ENCODE peak calls at places on chromosomes 13 and 19, in seven cellular contexts. W is AG04450, V is AG04449, C is spleen, K is cardiac fibroblast, S is tibial artery, O is fibroblast of lung. E is an unnamed sample.

GRCh38 chr13:109348514-109349340 is 437.7 kb downstream of the IRS2 start:
- DNase-seq in V (no peak), C (no peak), S (no peak), O (peak; percentile 83), W (no peak), K (peak; percentile 54), E (no peak)

GRCh38 chr13:26075498-26075897 is 23.7 kb upstream of the SHISA2 start:
- DNase-seq in C (no peak), K (no peak), V (no peak), O (no peak), W (no peak), S (no peak), E (no peak)

GRCh38 chr13:39804332-39805231 is 149.1 kb downstream of the COG6 start:
- DNase-seq in C (no peak), O (no peak), W (no peak), V (no peak), K (no peak), S (no peak), E (no peak)

GRCh38 chr13:24381539-24382265 is 72.3 kb downstream of the C1QTNF9 start:
- DNase-seq in V (no peak), W (no peak), S (peak; percentile 58), K (peak; percentile 52), O (peak; percentile 57), C (no peak), E (peak; percentile 42)

GRCh38 chr19:3607398-3608078 is 863 bp upstream of the TBXA2R start:
- DNase-seq in W (no peak), C (peak; percentile 80), K (peak; percentile 43), O (peak; percentile 53), V (no peak), S (no peak), E (no peak)

GRCh38 chr13:24540236-24541126 is 27.9 kb upstream of the PARP4 start:
- DNase-seq in S (no peak), V (no peak), C (peak; percentile 69), K (no peak), O (no peak), W (no peak), E (no peak)

GRCh38 chr19:35641515-35642151 is at the start of gene ETV2:
- DNase-seq in V (no peak), K (peak; percentile 25), C (peak; percentile 84), O (peak; percentile 41), S (no peak), W (no peak), E (no peak)

GRCh38 chr13:23799945-23800344 is 89.3 kb downstream of the MIPEP start:
- DNase-seq in O (no peak), K (peak; percentile 37), V (no peak), W (no peak), S (no peak), C (no peak), E (peak; percentile 55)

GRCh38 chr13:44396963-44397580 is 23.4 kb downstream of the SERP2 start:
- DNase-seq in K (peak; percentile 11), S (no peak), W (no peak), V (no peak), C (no peak), O (peak; percentile 45), E (peak; percentile 60)

GRCh38 chr13:32650705-32651311 is 64.6 kb downstream of the PDS5B start:
- DNase-seq in C (no peak), W (no peak), O (peak; percentile 59), K (peak; percentile 81), V (no peak), S (peak; percentile 50), E (peak; percentile 51)

GRCh38 chr19:16649734-16650133 is 10.2 kb downstream of the SMIM7 start:
- DNase-seq in V (no peak), S (peak; percentile 31), K (peak; percentile 22), C (no peak), W (no peak), O (no peak), E (no peak)

GRCh38 chr19:31315621-31316011 is 33.6 kb downstream of the TSHZ3 start:
- DNase-seq in K (no peak), W (no peak), O (no peak), V (no peak), S (no peak), C (no peak), E (no peak)

GRCh38 chr19:23527797-23528196 is 132.5 kb upstream of the ZNF91 start:
- DNase-seq in O (no peak), S (no peak), C (no peak), K (no peak), W (no peak), V (no peak), E (no peak)

GRCh38 chr13:20127563-20128458 is 33.0 kb downstream of the GJA3 start:
- DNase-seq in V (no peak), S (no peak), C (peak; percentile 82), O (peak; percentile 66), K (peak; percentile 53), W (no peak), E (no peak)

GRCh38 chr19:37079238-37079637 is 1.0 kb downstream of the ZNF420 start:
- DNase-seq in K (no peak), C (no peak), W (no peak), V (no peak), S (no peak), O (no peak), E (no peak)
- H3K4me3 ChIP-seq in K (peak overlapping the region; percentile 92), C (peak overlapping the region; percentile 93), W (peak overlapping the region; percentile 97), V (peak overlapping the region; percentile 95), S (peak overlapping the region; percentile 70), O (peak overlapping the region; percentile 74), E (peak overlapping the region; percentile 99)

GRCh38 chr19:43779147-43779819 is 1.5 kb downstream of the KCNN4 start:
- DNase-seq in O (no peak), K (no peak), W (no peak), S (no peak), C (peak; percentile 86), V (no peak), E (no peak)

GRCh38 chr19:43779820-43780219 is 953 bp downstream of the KCNN4 start:
- DNase-seq in S (no peak), C (no peak), V (no peak), O (no peak), W (no peak), K (no peak), E (no peak)

GRCh38 chr19:43780706-43781525 is at the start of gene KCNN4:
- DNase-seq in C (peak; percentile 92), O (peak; percentile 91), S (no peak), K (peak; percentile 73), W (no peak), V (no peak), E (no peak)

GRCh38 chr19:43777163-43777700 is 3.5 kb downstream of the KCNN4 start:
- DNase-seq in W (no peak), S (no peak), V (no peak), O (peak; percentile 82), K (peak; percentile 35), C (peak; percentile 84), E (no peak)

DNA sequence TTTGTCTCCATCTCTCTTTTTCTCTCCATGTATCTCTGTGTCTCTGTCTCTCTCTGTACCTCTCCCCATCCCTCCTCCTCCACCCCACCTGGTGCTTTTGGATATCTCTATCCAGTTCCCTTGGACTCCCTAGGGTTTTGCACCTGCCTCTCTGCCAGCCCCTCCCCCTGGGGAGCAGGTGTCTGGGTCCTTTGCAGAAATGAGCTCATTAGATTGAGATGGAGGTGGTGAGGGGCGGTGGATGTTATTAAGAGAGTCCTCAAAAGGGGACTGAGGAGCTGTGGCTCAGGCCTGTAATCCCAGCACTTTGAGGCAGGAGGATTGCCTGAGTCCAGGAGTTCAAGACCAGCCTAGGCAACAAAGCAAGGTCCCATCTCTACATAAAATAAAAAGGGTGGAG is 2.1 kb downstream of the KCNN4 start:
- DNase-seq in W (no peak), C (no peak), O (no peak), K (no peak), S (no peak), V (no peak), E (no peak)
- H3K4me3 ChIP-seq in W (no peak overlapping the region), C (no peak overlapping the region), O (no peak overlapping the region), K (no peak overlapping the region), S (no peak overlapping the region), V (no peak overlapping the region), E (no peak overlapping the region)

GRCh38 chr19:47421844-47422395 is 2.6 kb upstream of the MEIS3 start:
- DNase-seq in W (no peak), O (peak; percentile 49), K (no peak), C (no peak), V (no peak), S (no peak), E (no peak)
- H3K4me3 ChIP-seq in W (no peak overlapping the region), O (no peak overlapping the region), K (no peak overlapping the region), C (no peak overlapping the region), V (no peak overlapping the region), S (no peak overlapping the region), E (peak overlapping the region; percentile 26)

GRCh38 chr13:42685762-42686560 is 95.4 kb upstream of the FAM216B start:
- DNase-seq in W (no peak), O (no peak), S (no peak), K (no peak), C (no peak), V (no peak), E (no peak)
- H3K4me3 ChIP-seq in W (no peak overlapping the region), O (no peak overlapping the region), S (no peak overlapping the region), K (no peak overlapping the region), C (no peak overlapping the region), V (no peak overlapping the region), E (no peak overlapping the region)

DNA sequence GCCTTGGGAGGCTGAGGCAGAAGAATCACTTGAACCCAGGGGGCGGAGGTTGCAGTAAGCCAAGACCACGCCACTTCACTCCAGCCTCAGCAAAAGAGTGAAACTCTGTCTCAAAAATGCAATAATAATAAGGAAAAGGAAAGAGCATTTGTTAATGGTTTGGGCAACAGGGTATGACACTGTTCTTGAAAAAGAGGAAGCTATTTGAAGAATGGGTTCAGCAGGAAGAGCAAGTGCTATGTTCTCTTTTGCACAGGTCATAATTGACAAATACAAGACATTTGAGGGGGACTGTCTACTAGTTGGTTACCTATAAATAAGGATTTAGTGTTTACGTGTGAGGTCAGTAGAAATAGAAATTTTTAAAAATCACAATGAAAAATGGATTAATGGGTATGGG is 218.3 kb downstream of the DCT start:
- DNase-seq in W (no peak), C (no peak), O (no peak), S (no peak), V (no peak), K (no peak), E (no peak)
- H3K4me3 ChIP-seq in W (no peak overlapping the region), C (no peak overlapping the region), O (no peak overlapping the region), S (no peak overlapping the region), V (no peak overlapping the region), K (no peak overlapping the region), E (no peak overlapping the region)

DNA sequence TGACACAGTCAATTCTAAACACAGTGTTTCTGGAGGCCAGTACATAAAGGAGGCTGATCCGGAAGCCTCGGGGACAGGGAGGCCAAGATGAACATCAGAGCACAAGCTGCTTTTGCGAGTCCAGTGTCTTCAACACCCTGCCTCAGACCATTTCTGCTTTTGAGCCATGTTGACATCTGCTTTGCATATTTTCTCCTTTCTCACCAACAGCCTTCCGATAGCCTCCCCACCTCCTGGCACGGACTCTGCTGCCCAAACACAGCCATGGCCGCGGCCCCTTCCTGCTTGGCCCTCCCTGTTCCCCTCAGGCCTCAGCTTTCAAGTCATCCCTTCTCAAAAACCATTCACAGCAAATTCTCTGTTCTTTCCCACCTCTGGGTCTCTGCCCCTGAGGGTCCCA is 3.6 kb downstream of the LRRC25 start:
- DNase-seq in K (no peak), S (peak; percentile 54), O (no peak), C (peak; percentile 92), V (no peak), W (no peak), E (no peak)
- H3K4me3 ChIP-seq in K (no peak overlapping the region), S (no peak overlapping the region), O (no peak overlapping the region), C (peak overlapping the region; percentile 2), V (no peak overlapping the region), W (no peak overlapping the region), E (no peak overlapping the region)

GRCh38 chr19:42313096-42313839 is at the start of gene TMEM145:
- DNase-seq in K (peak; percentile 30), W (no peak), C (no peak), O (peak; percentile 59), S (no peak), V (no peak), E (no peak)
- H3K4me3 ChIP-seq in K (peak within 1 kb of the TSS; percentile 42), W (peak within 1 kb of the TSS; percentile 52), C (no peak within 1 kb of the TSS), O (peak within 1 kb of the TSS; percentile 36), S (peak within 1 kb of the TSS; percentile 14), V (peak within 1 kb of the TSS; percentile 47), E (peak within 1 kb of the TSS; percentile 57)

GRCh38 chr19:10603873-10604459 is 16.9 kb upstream of the AP1M2 start:
- DNase-seq in V (no peak), W (no peak), C (no peak), K (peak; percentile 38), O (no peak), S (peak; percentile 36), E (no peak)
- H3K4me3 ChIP-seq in V (peak overlapping the region; percentile 20), W (peak overlapping the region; percentile 92), C (peak overlapping the region; percentile 97), K (peak overlapping the region; percentile 99), O (peak overlapping the region; percentile 95), S (peak overlapping the region; percentile 97), E (no peak overlapping the region)

E was measured in skeletal muscle cell.